ENCODE peak calls at places on chromosomes 11 and 22, in six cellular contexts. V, F, S, E, X and U are unnamed samples.

GRCh38 chr11:113385749-113386148 is 1.8 kb upstream of the ANKK1 start:
- DNase-seq in F (no peak), V (no peak), E (no peak), X (no peak), S (no peak), U (peak; percentile 23)

GRCh38 chr11:22626573-22627239 is 1.1 kb upstream of the FANCF start:
- DNase-seq in E (no peak), S (no peak), V (no peak), X (no peak), F (no peak), U (no peak)

GRCh38 chr11:12418019-12418611 is 40.7 kb downstream of the PARVA start:
- DNase-seq in S (no peak), V (no peak), E (peak; percentile 19), F (peak; percentile 57), X (no peak), U (no peak)

GRCh38 chr22:20606041-20606783 is 98.8 kb downstream of the MED15 start:
- DNase-seq in F (peak; percentile 59), X (peak; percentile 93), E (peak; percentile 92), V (peak; percentile 84), S (peak; percentile 55), U (peak; percentile 96)

GRCh38 chr11:131633978-131634377 is 263.6 kb downstream of the NTM start:
- DNase-seq in E (no peak), X (no peak), S (no peak), V (no peak), F (no peak), U (no peak)

GRCh38 chr22:50482107-50483074 is 1.0 kb downstream of the ADM2 start:
- DNase-seq in V (no peak), X (peak; percentile 65), E (no peak), S (no peak), F (no peak), U (peak; percentile 52)

GRCh38 chr11:120532511-120533196 is 21.1 kb downstream of the GRIK4 start:
- DNase-seq in S (no peak), F (peak; percentile 71), V (no peak), E (no peak), X (no peak), U (peak; percentile 48)

GRCh38 chr22:31969789-31970489 is 25.6 kb downstream of the YWHAH start:
- DNase-seq in F (peak; percentile 66), E (peak; percentile 66), S (peak; percentile 69), X (peak; percentile 86), V (peak; percentile 80), U (peak; percentile 83)

GRCh38 chr11:64245401-64245796 is 1.3 kb downstream of the PPP1R14B start:
- DNase-seq in S (no peak), F (no peak), E (no peak), X (peak; percentile 90), V (peak; percentile 66), U (peak; percentile 65)

GRCh38 chr11:94203070-94203469 is 74.4 kb downstream of the PANX1 start:
- DNase-seq in S (no peak), E (no peak), V (no peak), F (no peak), X (no peak), U (no peak)

GRCh38 chr11:627273-627585 is 248 bp upstream of the SCT start:
- DNase-seq in V (no peak), S (no peak), X (no peak), F (no peak), E (no peak), U (no peak)

GRCh38 chr11:626475-627272 is at the start of gene SCT:
- DNase-seq in S (no peak), V (no peak), X (no peak), E (no peak), F (no peak), U (no peak)

GRCh38 chr11:624705-625635 is at the start of gene CDHR5:
- DNase-seq in V (no peak), X (no peak), E (no peak), F (no peak), S (no peak), U (no peak)

GRCh38 chr11:623999-624704 is 603 bp downstream of the CDHR5 start:
- DNase-seq in V (peak; percentile 73), S (peak; percentile 47), X (no peak), F (no peak), E (no peak), U (no peak)

DNA sequence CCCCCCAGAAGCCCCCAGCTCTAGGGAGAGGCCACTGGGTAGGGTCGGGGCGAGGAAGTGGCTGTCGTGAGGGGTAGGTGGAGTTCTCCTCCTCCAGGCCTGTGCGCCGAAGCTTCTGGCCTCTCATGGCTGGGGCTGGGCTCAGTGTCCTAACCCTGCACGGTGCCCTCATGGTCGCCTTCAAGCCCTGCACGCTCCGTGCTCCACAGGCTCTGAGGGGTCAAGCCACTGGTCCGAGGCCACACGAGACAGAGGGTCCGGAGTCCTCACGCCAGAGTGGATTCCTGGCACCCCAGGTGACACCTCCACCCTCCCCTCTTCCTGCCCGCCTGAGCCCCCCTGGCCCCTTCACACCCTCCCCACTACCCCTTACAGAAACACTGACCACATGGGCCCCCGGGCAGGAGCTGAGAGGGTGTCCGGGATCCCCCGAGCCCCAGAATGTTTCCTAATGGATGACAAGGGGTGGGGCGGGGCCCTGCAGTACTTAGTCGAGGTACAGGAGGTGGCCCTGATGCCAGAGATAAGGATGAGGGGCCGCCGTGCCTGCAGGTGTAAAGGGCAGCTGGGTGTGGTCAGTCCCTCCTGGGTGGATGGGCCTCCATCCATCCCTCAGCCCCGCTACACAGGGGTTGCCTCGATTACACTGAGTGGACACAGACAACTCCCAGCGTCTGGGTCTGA is 1.0 kb upstream of the CDHR5 start:
- DNase-seq in F (no peak), S (no peak), V (no peak), E (no peak), X (no peak), U (no peak)
- H3K27ac ChIP-seq in F (no peak overlapping the region), S (no peak overlapping the region), V (no peak overlapping the region), E (no peak overlapping the region), X (no peak overlapping the region), U (no peak overlapping the region)

DNA sequence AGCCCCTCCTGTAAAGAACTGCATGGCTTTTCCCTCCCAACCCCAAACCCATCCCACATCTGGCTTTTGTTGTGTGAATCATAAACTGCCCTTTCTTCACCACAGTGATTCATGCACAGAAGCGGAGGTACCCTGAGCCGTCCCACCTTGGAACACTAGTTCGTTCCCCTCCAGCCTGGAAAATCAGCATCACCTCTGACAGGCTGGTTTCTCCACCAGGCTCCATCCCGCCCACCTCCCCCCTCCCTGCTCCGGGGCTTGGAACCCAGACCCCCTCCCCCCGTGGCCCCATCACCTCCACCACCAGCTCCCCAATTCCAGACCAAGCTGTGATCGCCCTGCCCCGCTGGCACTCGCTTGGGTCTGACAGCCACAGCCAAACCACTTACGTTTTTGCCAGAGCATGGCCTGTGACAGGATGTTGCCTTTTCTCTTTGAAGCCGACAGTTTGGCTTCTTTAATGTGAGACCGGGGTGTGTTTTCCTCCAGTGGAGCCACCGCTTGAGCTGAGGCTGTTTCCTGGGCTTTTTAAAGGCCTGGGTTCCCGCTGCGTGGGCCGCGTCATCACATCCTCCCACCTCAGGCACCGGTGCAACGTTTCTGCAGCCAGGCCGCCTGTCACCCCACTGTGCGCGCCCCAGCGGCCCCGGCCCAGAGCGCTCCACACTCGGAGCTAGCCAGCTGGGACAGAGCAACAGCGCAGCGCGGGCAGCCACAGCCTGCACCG is at the start of gene POU2AF1:
- DNase-seq in F (peak; percentile 43), X (no peak), E (no peak), S (no peak), V (no peak), U (peak; percentile 93)
- TF ChIP-seq POLR2A in F (no peak), X (no peak), E (no peak), S (no peak), V (no peak), U (peak; percentile 31)

GRCh38 chr11:70569996-70570692 is 171.8 kb downstream of the CTTN start:
- DNase-seq in X (no peak), E (no peak), V (no peak), S (no peak), F (no peak), U (no peak)

GRCh38 chr11:70567680-70568503 is 169.6 kb downstream of the CTTN start:
- DNase-seq in E (no peak), V (no peak), X (peak; percentile 14), S (no peak), F (peak; percentile 10), U (no peak)

GRCh38 chr11:70566768-70567530 is 168.6 kb downstream of the CTTN start:
- DNase-seq in V (no peak), X (no peak), F (no peak), E (no peak), S (no peak), U (no peak)

GRCh38 chr11:70569173-70569890 is 171.0 kb downstream of the CTTN start:
- DNase-seq in X (no peak), E (peak; percentile 43), F (no peak), S (no peak), V (no peak), U (no peak)

GRCh38 chr11:70568504-70569172 is 170.3 kb downstream of the CTTN start:
- DNase-seq in F (peak; percentile 24), S (no peak), X (no peak), V (no peak), E (peak; percentile 45), U (peak; percentile 34)
- H3K27ac ChIP-seq in F (peak overlapping the region; percentile 22), S (no peak overlapping the region), X (no peak overlapping the region), V (peak overlapping the region; percentile 70), E (no peak overlapping the region), U (peak overlapping the region; percentile 4)

GRCh38 chr11:10293423-10294288 is at the start of gene SBF2:
- DNase-seq in X (peak; percentile 89), V (peak; percentile 84), E (peak; percentile 88), F (peak; percentile 96), S (peak; percentile 89), U (peak; percentile 83)
- TF ChIP-seq POLR2A in X (peak; percentile 15), V (no peak), E (no peak), F (peak; percentile 97), S (peak; percentile 63), U (peak; percentile 53)

DNA sequence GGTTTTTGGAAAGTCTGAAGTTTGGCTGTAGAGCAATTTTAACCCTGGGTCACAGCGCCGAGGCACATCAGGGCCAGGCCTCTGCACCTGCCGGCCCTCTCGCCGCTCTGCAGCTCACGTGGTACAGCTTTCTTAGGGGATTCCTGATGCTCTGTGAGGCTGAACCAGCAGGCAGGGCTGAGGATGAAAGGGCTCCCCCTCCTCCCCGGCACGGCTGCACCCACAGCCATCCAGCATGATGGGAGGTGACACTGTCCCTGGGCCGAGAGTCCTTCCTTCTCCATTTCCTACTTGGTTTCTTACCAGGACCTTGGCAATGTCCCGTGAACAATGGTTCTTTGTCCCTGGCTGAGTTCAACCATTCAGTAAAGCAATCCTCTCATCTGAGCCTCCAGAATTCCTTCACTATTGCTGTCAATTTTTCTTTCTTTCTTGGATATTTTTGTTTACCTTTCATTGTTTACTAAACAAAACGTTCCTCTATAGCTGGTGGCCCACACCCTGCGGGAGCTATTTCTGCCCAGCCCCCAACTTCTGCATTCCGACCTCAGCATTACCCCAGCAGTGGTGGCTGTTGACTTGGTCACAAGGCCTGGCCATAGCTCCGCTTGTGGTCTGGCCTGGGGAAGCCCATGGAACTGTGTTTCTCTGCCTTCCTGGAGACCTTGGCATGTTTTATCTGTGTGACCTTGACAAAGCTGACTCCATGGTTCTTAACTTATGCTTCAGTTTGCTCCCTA is 172.8 kb upstream of the B3GAT1 start:
- DNase-seq in E (no peak), X (no peak), F (no peak), V (no peak), S (no peak), U (peak; percentile 90)
- H3K27ac ChIP-seq in E (no peak overlapping the region), X (no peak overlapping the region), F (no peak overlapping the region), V (no peak overlapping the region), S (no peak overlapping the region), U (peak overlapping the region; percentile 72)

GRCh38 chr22:29197096-29197495 is 8.6 kb upstream of the EMID1 start:
- DNase-seq in X (no peak), E (no peak), F (no peak), S (no peak), V (no peak), U (no peak)
- TF ChIP-seq POLR2A in X (no peak), E (no peak), F (no peak), S (no peak), V (no peak), U (no peak)